ENCODE peak calls at places on chromosomes 1 and 21, in ten cellular contexts. H is esophagus squamous epithelium; U is cardiac fibroblast; G is naive thymus-derived CD4-positive, alpha-beta T cell; X is GDM1; O is ELR; B is breast epithelium; Q is foreskin fibroblast; N is colonic mucosa; F is NCI-H2107. E is an unnamed sample.
A peak's percentile ranks its signal among the peaks of the same experiment; 100 is the strongest.

GRCh38 chr1:172429324-172430127 is 9.0 kb downstream of the C1orf105 start:
- DNase-seq in G (peak; percentile 65), U (peak; percentile 85), H (no peak), N (peak; percentile 53), O (peak; percentile 80), X (peak; percentile 45), Q (peak; percentile 51), B (no peak), F (peak; percentile 24), E (no peak)

GRCh38 chr1:16921391-16922185 is at the start of gene CROCC:
- DNase-seq in N (no peak), O (peak; percentile 42), G (peak; percentile 42), X (peak; percentile 33), Q (no peak), F (no peak), U (peak; percentile 37), H (no peak), B (no peak), E (no peak)

GRCh38 chr1:113946668-113947387 is 17.7 kb downstream of the HIPK1 start:
- DNase-seq in B (no peak), X (no peak), U (no peak), F (no peak), O (peak; percentile 25), N (no peak), H (no peak), G (no peak), Q (no peak), E (no peak)

GRCh38 chr21:41170442-41170841 is 2.5 kb downstream of the BACE2 start:
- DNase-seq in N (peak; percentile 61), H (no peak), U (peak; percentile 54), G (no peak), F (no peak), X (no peak), O (peak; percentile 20), B (no peak), Q (peak; percentile 3), E (no peak)

GRCh38 chr1:28058168-28058567 is 30.2 kb downstream of the EYA3 start:
- DNase-seq in U (no peak), X (no peak), H (no peak), Q (no peak), N (no peak), B (no peak), F (peak; percentile 11), G (no peak), O (no peak), E (no peak)

GRCh38 chr1:186897008-186897407 is 68.3 kb downstream of the PLA2G4A start:
- DNase-seq in Q (no peak), G (no peak), X (no peak), B (no peak), F (no peak), O (no peak), H (no peak), N (no peak), U (no peak), E (no peak)

GRCh38 chr1:58883037-58883887 is 99.4 kb upstream of the JUN start:
- DNase-seq in H (no peak), N (peak; percentile 70), Q (peak; percentile 96), U (peak; percentile 99), B (no peak), X (no peak), F (no peak), G (no peak), O (peak; percentile 99), E (no peak)

GRCh38 chr1:68197459-68197858 is 34.9 kb downstream of the WLS start:
- DNase-seq in N (no peak), U (no peak), F (no peak), H (no peak), Q (no peak), G (no peak), B (no peak), X (no peak), O (no peak), E (no peak)

GRCh38 chr1:39310015-39310414 is 105.5 kb downstream of the MACF1 start:
- DNase-seq in U (no peak), N (no peak), F (no peak), O (no peak), B (no peak), X (no peak), Q (no peak), G (no peak), H (no peak), E (no peak)